ENCODE peak calls at places on chromosomes 11 and 22, in five cellular contexts. D is dorsolateral prefrontal cortex, B is PC-3, E is astrocyte of the spinal cord, A is WTC11. X is an unnamed sample.

GRCh38 chr22:49812838-49813237 is 14.8 kb downstream of the BRD1 start:
- DNase-seq in D (no peak), A (no peak), B (no peak), E (no peak), X (no peak)

GRCh38 chr11:117519170-117519569 is 191.5 kb downstream of the CEP164 start:
- DNase-seq in D (no peak), A (no peak), B (no peak), E (no peak), X (no peak)

GRCh38 chr11:13222285-13222684 is 55.3 kb upstream of the BMAL1 start:
- DNase-seq in B (peak; percentile 39), D (no peak), A (no peak), E (no peak), X (no peak)

GRCh38 chr11:15127341-15127740 is 12.6 kb downstream of the INSC start:
- DNase-seq in B (peak; percentile 25), A (no peak), D (no peak), E (peak; percentile 54), X (no peak)

GRCh38 chr22:19287076-19287724 is 4.3 kb downstream of the CLTCL1 start:
- DNase-seq in D (no peak), B (peak; percentile 54), E (peak; percentile 73), A (no peak), X (peak; percentile 35)

GRCh38 chr22:26715392-26715939 is 58.1 kb downstream of the MIAT start:
- DNase-seq in E (no peak), A (no peak), D (no peak), B (no peak), X (no peak)

GRCh38 chr22:45552580-45553332 is 50.1 kb downstream of the FBLN1 start:
- DNase-seq in D (no peak), A (no peak), B (no peak), E (peak; percentile 83), X (peak; percentile 50)

GRCh38 chr22:39907035-39907434 is 6.2 kb downstream of the GRAP2 start:
- DNase-seq in E (no peak), D (no peak), B (no peak), A (no peak), X (no peak)

GRCh38 chr11:102733232-102733875 is 8.6 kb upstream of the MMP8 start:
- DNase-seq in A (peak; percentile 86), E (peak; percentile 39), B (peak; percentile 91), D (no peak), X (peak; percentile 80)

GRCh38 chr11:119157088-119157487 is 8.2 kb downstream of the ABCG4 start:
- DNase-seq in A (no peak), D (no peak), B (no peak), E (no peak), X (no peak)

GRCh38 chr11:71129624-71130023 is 122.8 kb downstream of the SHANK2 start:
- DNase-seq in E (peak; percentile 56), B (no peak), A (no peak), D (no peak), X (no peak)

GRCh38 chr22:39392341-39392948 is 7.1 kb upstream of the TAB1 start:
- DNase-seq in D (no peak), E (no peak), B (no peak), A (no peak), X (no peak)

GRCh38 chr11:134361661-134362060 is 29.9 kb downstream of the GLB1L2 start:
- DNase-seq in D (no peak), E (no peak), A (no peak), B (no peak), X (no peak)

X was measured in iPS-NIHi11.